ENCODE peak calls at places on chromosomes 11 and 22, in four cellular contexts. Q is epithelial cell of proximal tubule, E is HFF-Myc, M is epithelial cell of esophagus. B is an unnamed sample.

GRCh38 chr11:65787649-65788622 is 1.1 kb downstream of the OVOL1 start:
- DNase-seq in Q (no peak), E (no peak), M (no peak), B (peak)

GRCh38 chr11:65417702-65418430 is 4.7 kb upstream of the NEAT1 start:
- DNase-seq in Q (no peak), E (no peak), M (peak), B (peak)

GRCh38 chr22:23115825-23116494 is 25.8 kb downstream of the RSPH14 start:
- DNase-seq in Q (no peak), E (no peak), M (no peak), B (no peak)

GRCh38 chr11:115577701-115578100 is 73.5 kb upstream of the CADM1 start:
- DNase-seq in Q (no peak), E (no peak), M (no peak), B (no peak)

GRCh38 chr22:38645430-38645829 is 10.8 kb downstream of the FAM227A start:
- DNase-seq in Q (no peak), E (no peak), M (peak), B (no peak)

GRCh38 chr22:29155966-29156365 is 49.7 kb upstream of the EMID1 start:
- DNase-seq in Q (no peak), E (no peak), M (no peak), B (no peak)

GRCh38 chr11:98155696-98156095 is 865.1 kb upstream of the CNTN5 start:
- DNase-seq in Q (no peak), E (no peak), M (no peak), B (peak)

GRCh38 chr11:88886796-88887195 is 179.0 kb downstream of the GRM5 start:
- DNase-seq in Q (no peak), E (peak), M (peak), B (peak)

GRCh38 chr11:46674463-46675287 is 25.7 kb downstream of the ARHGAP1 start:
- DNase-seq in Q (no peak), E (no peak), M (no peak), B (peak)

GRCh38 chr22:50547231-50547851 is 1.6 kb downstream of the KLHDC7B start:
- DNase-seq in Q (no peak), E (no peak), M (no peak), B (no peak)

DNA sequence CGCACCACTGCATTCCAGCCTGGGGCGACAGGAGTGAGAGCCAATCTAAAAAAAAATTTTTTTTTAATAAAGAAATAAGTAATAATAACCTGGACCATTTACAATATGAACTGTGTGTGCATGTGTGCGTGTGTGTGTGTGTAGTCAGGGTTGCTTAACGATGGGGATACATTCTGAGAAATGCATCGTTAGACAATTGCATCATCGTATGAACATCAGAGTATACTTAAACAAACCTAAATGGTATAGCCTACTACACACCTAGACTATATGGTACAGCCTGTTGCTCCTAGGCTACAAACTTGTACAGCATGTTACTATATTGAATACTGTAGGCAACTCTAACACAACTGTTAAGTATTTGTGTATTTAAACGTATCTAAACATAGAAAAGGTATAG is 26.4 kb downstream of the RDX start:
- DNase-seq in Q (no peak), E (no peak), M (no peak), B (no peak)
- H3K4me3 ChIP-seq in Q (no peak), E (no peak), M (no peak), B (no peak)

DNA sequence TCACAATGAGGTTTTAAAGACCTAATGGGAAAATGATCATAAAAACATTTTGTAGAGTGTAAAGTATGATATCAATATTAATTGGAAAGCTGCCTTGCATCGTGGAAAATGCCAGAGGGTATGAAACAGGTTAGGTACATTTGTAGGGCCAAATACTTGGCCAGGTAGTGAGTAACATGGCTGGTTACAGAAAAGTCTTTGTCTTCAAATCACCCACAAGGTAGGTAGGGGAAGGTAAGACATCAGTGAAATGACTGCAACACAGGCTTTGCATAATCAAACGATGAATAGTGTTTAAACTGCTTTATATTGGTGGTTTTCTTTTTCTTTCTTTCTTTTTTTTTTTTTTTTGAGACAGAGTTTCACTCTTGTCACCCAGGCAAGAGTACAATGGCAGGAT is 62.0 kb downstream of the ST3GAL4 start:
- DNase-seq in Q (no peak), E (no peak), M (peak), B (no peak)
- H3K4me3 ChIP-seq in Q (no peak), E (no peak), M (no peak), B (no peak)

GRCh38 chr22:36123673-36124630 is 36.6 kb downstream of the APOL3 start:
- DNase-seq in Q (peak), E (peak), M (peak), B (peak)
- H3K4me3 ChIP-seq in Q (peak), E (no peak), M (no peak), B (no peak)

DNA sequence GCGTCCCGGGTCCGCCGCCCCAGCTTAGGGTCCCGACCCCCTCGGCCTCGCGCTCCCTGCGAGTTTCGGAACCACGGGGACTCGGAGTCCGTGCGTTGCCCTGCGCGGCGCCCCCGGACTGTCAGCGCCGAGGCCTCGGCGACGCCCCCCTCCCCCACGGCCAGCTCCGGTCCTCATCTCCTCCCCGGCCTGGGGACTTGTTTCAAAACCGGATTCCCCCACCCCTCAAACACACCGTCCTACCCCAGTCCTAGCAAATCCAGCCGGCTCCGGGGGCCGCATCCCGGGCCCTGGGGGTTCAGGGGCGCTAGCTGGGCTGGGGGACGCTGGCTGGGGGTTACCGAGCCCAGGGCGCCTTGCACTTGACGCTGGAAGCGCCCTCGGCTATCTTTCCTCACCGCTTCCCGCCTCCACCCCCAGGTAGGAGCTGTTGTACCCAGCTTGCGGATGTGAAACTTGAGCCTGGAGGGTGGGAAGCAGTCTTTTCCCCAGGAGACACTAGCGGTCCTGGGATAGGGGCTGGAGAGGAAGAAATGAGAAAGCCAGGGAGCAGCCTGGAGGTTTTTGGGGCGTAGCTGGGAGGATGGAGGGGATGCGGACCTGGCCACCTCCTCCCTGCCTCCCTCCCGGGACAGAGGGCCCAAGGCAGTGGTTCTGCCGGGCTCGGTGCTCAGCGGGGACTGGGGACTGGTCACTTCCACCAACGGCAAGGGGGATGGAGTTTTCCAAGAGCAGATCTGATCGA is 560 bp downstream of the FBLN1 start:
- DNase-seq in Q (no peak), E (no peak), M (no peak), B (no peak)
- H3K4me3 ChIP-seq in Q (peak), E (peak), M (peak), B (peak)

DNA sequence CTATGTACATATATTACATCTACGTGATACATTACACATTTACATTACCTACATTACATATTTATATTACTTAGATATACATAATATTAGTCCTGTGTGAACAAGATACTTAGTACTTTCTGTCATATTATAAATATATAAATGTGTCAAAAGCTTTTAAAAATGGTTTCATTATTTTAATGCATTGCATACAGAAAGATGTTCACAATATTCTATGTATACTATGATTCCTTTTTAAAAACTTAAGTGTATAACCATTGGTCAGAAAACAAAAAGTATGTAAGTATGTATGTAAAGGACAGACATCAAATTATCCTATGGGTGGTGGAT is 647 bp upstream of the ZW10 start:
- DNase-seq in Q (no peak), E (no peak), M (no peak), B (no peak)
- H3K4me3 ChIP-seq in Q (peak), E (peak), M (peak), B (peak)

DNA sequence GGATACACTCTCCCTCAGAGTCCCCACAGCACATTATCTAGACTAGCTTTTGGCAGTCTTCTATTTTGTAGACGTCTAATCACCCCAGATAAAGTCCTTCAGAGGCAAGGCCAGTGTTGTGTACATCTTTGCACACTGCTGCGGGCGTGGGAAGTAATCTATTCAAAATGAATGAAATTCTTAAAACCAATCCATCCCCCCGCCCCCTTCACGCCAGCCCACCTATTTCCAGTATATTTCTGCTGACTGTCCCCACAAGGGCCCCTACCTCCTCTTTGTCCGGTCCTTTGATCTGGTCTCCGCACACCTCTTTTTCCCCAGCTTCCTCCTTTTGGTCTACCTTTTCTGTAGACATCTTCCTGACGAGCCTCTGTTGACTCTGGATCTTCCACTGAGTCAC is 383 bp downstream of the BSCL2 start:
- DNase-seq in Q (no peak), E (no peak), M (no peak), B (no peak)
- H3K4me3 ChIP-seq in Q (peak), E (no peak), M (no peak), B (peak)

GRCh38 chr11:2269601-2270321 is 627 bp downstream of the ASCL2 start:
- DNase-seq in Q (no peak), E (peak), M (peak), B (peak)

GRCh38 chr11:2271327-2272240 is 1.2 kb upstream of the ASCL2 start:
- DNase-seq in Q (no peak), E (no peak), M (no peak), B (no peak)

GRCh38 chr11:2272241-2272945 is 2.0 kb upstream of the ASCL2 start:
- DNase-seq in Q (no peak), E (no peak), M (no peak), B (no peak)

GRCh38 chr11:2270322-2271076 is at the start of gene ASCL2:
- DNase-seq in Q (no peak), E (no peak), M (peak), B (no peak)

GRCh38 chr11:2271077-2271326 is 614 bp upstream of the ASCL2 start:
- DNase-seq in Q (no peak), E (no peak), M (peak), B (no peak)
- H3K4me3 ChIP-seq in Q (no peak), E (no peak), M (peak), B (no peak)

DNA sequence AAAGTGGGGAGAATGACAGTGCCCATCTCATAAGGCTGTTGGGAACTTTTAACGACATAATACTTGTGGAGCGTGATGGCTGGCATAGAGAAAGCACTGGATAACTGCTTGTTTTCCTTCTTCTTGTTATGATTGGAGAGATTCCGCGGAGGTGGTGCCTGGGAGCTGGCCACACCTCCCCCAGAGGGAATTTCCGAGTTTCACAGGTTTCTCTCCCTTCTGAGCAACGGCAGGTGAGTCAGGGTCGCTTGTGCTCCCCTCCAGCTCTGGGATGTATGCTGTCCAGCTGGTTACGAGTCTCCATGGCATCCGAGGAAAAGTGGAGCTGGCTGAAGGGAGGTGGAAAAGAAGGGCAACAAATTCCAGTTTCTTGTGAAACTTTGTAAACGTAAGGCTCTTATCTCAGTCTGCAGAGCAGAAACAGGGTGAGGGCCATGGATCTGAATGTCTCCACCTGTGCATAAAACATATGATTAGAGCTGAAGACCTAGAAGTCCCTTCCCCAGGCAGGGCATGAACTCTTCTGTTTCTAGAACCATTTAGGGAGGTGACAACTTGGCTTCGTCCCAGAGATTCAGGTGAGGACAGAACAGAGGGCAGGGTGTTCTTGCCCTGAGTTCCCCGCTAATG is 10.0 kb upstream of the PLET1 start:
- DNase-seq in Q (no peak), E (no peak), M (peak), B (no peak)
- H3K4me3 ChIP-seq in Q (peak), E (no peak), M (no peak), B (no peak)

B was measured in cardiac muscle cell.